ENCODE peak calls at places on chromosomes 11 and 22, in ten cellular contexts. M, O, U, R, T, F, B, J, Q and L are unnamed samples.

GRCh38 chr22:31290494-31291402 is 1.5 kb downstream of the PIK3IP1 start:
- DNase-seq in M (peak; percentile 91), O (peak; percentile 95), U (peak; percentile 96), R (peak; percentile 90), T (peak; percentile 49), F (peak; percentile 95), B (peak; percentile 90), J (peak; percentile 89), Q (peak; percentile 81), L (peak; percentile 95)

GRCh38 chr11:69297225-69297925 is 3.4 kb downstream of the MYEOV start:
- DNase-seq in M (no peak), O (no peak), U (peak; percentile 94), R (no peak), T (peak; percentile 98), F (peak; percentile 85), B (no peak), J (peak; percentile 98), Q (peak; percentile 97), L (peak; percentile 87)

GRCh38 chr22:28947125-28947524 is 63.8 kb downstream of the ZNRF3 start:
- DNase-seq in M (no peak), O (no peak), U (no peak), R (no peak), T (no peak), F (no peak), B (no peak), J (peak; percentile 16), Q (no peak), L (no peak)

GRCh38 chr22:37892566-37893338 is 13.3 kb upstream of the MICALL1 start:
- DNase-seq in M (no peak), O (no peak), U (peak; percentile 75), R (no peak), T (no peak), F (no peak), B (no peak), J (peak; percentile 64), Q (peak; percentile 26), L (no peak)

GRCh38 chr11:83785942-83786341 is 499.8 kb upstream of the CCDC90B start:
- DNase-seq in M (no peak), O (no peak), U (no peak), R (no peak), T (no peak), F (no peak), B (no peak), J (no peak), Q (no peak), L (no peak)

GRCh38 chr11:11786771-11787170 is 55.0 kb upstream of the USP47 start:
- DNase-seq in M (peak; percentile 28), O (peak; percentile 15), U (no peak), R (no peak), T (no peak), F (no peak), B (no peak), J (peak; percentile 51), Q (peak; percentile 43), L (no peak)

GRCh38 chr11:46447544-46447943 is 56.0 kb upstream of the CHRM4 start:
- DNase-seq in M (no peak), O (no peak), U (no peak), R (no peak), T (no peak), F (no peak), B (no peak), J (no peak), Q (no peak), L (no peak)

GRCh38 chr11:28835317-28835716 is 727.1 kb downstream of the METTL15 start:
- DNase-seq in M (no peak), O (no peak), U (no peak), R (no peak), T (no peak), F (no peak), B (no peak), J (no peak), Q (no peak), L (no peak)

GRCh38 chr11:46916669-46917108 is 1.7 kb downstream of the LRP4 start:
- DNase-seq in M (peak; percentile 59), O (peak; percentile 87), U (peak; percentile 70), R (peak; percentile 69), T (no peak), F (peak; percentile 70), B (peak; percentile 69), J (peak; percentile 72), Q (peak; percentile 82), L (peak; percentile 68)

GRCh38 chr22:44574057-44574456 is 76.0 kb upstream of the RTL6 start:
- DNase-seq in M (no peak), O (no peak), U (no peak), R (no peak), T (peak; percentile 21), F (no peak), B (no peak), J (peak; percentile 75), Q (peak; percentile 93), L (no peak)

GRCh38 chr11:47178305-47178704 is 1.6 kb upstream of the ARFGAP2 start:
- DNase-seq in M (no peak), O (no peak), U (no peak), R (no peak), T (no peak), F (no peak), B (no peak), J (no peak), Q (no peak), L (no peak)

GRCh38 chr11:15687342-15687741 is 572.6 kb downstream of the INSC start:
- DNase-seq in M (no peak), O (no peak), U (no peak), R (no peak), T (no peak), F (no peak), B (no peak), J (no peak), Q (no peak), L (no peak)

GRCh38 chr11:8987446-8987845 is 16.4 kb downstream of the NRIP3 start:
- DNase-seq in M (no peak), O (no peak), U (no peak), R (no peak), T (no peak), F (no peak), B (no peak), J (no peak), Q (no peak), L (no peak)
- TF ChIP-seq CTCF in M (no peak), O (no peak), U (no peak), R (no peak), T (no peak), F (no peak), B (no peak), J (no peak), Q (no peak), L (no peak)

GRCh38 chr22:36422287-36423014 is 34.7 kb upstream of the MYH9 start:
- DNase-seq in M (no peak), O (no peak), U (no peak), R (no peak), T (no peak), F (no peak), B (no peak), J (no peak), Q (no peak), L (no peak)

GRCh38 chr22:36423461-36424404 is 36.0 kb upstream of the MYH9 start:
- DNase-seq in M (no peak), O (no peak), U (no peak), R (no peak), T (no peak), F (no peak), B (no peak), J (peak; percentile 78), Q (no peak), L (no peak)

GRCh38 chr22:36419177-36419911 is 31.6 kb upstream of the MYH9 start:
- DNase-seq in M (no peak), O (peak; percentile 54), U (peak; percentile 53), R (peak; percentile 51), T (peak; percentile 49), F (no peak), B (no peak), J (peak; percentile 98), Q (peak; percentile 62), L (no peak)

GRCh38 chr22:36417281-36417686 is 29.5 kb upstream of the MYH9 start:
- DNase-seq in M (no peak), O (no peak), U (no peak), R (no peak), T (no peak), F (no peak), B (no peak), J (peak; percentile 38), Q (no peak), L (no peak)

GRCh38 chr22:36419912-36420882 is 32.4 kb upstream of the MYH9 start:
- DNase-seq in M (no peak), O (no peak), U (no peak), R (no peak), T (no peak), F (no peak), B (no peak), J (no peak), Q (no peak), L (no peak)
- TF ChIP-seq CTCF in M (no peak), O (no peak), U (no peak), R (no peak), T (no peak), F (no peak), B (no peak), J (no peak), Q (no peak), L (no peak)

DNA sequence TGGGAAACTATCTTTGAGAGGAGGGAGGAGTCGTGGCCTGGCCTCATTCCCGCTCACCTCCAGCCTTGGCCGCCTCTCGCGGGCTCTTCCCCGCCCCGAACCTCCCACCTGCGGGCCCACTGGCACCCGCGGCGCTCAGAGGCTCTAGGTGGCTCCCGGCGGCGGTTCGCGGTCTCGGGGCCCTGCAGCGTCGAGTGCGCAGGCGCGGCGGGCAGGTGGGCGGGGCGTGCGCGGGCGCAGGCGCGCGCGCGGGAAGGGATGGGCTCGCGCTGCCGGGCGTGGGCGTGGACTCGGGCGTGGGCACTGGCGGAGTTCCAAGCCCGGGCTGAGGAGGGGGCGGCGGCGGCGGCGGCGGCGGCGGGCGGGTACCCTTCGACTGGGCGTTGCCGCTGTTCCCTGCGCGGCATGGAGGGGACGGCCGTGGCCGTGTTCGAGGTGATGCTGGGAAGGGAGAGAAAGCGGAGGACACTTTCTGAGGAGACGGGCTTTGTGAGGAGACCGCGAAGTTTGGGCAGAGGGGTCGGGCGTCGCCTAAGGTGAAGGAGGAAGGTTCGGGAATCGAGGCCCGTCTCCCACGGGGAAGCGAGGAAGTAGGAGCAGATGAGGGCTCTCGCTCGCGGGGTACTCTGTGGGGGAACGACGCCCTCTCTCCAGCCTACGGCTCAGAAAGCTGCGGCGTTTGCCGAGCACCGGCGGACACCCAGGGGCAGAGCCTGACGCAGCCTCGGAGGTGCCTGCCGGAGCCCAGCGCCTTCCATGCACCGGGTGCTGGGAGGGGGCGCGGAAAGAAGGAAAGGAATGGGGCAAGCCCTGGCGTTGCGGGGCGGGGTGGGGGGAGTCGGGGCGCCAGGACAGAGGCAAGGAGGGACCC is 15.7 kb upstream of the SPTBN2 start:
- DNase-seq in M (peak; percentile 80), O (peak; percentile 88), U (peak; percentile 84), R (peak; percentile 88), T (peak; percentile 10), F (peak; percentile 99), B (peak; percentile 92), J (peak; percentile 47), Q (peak; percentile 55), L (peak; percentile 98)
- TF ChIP-seq CTCF in M (no peak), O (no peak), U (no peak), R (no peak), T (no peak), F (no peak), B (no peak), J (no peak), Q (no peak), L (no peak)

DNA sequence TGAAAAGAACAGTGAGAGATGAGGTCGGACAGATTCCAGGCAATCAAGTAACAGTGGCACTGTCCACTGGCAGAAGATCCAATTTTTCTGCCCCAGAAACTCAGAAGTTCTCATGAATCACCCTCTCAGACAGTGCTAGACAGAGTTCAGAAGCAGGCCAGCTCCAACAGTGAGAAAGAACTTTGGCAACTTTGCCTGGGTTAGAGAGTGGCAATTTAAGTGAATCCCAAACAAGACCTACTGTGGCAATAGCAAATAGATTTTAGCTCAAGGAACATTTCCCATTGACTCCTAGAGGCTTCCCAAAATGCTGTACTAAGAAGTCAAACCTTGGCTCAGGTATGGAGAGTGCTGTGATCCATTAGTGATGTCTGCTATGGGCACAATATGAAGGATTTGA is 12.3 kb downstream of the CD44 start:
- DNase-seq in M (no peak), O (no peak), U (no peak), R (no peak), T (no peak), F (no peak), B (no peak), J (no peak), Q (peak; percentile 52), L (no peak)
- TF ChIP-seq CTCF in M (no peak), O (no peak), U (no peak), R (no peak), T (no peak), F (no peak), B (no peak), J (no peak), Q (no peak), L (no peak)